ENCODE peak calls at places on chromosomes 2 and 18, in seven cellular contexts. J is IMR-90, C is HepG2, P is tibial artery, R is HCT116, B is breast epithelium, N is testis. K is an unnamed sample.

GRCh38 chr2:219562049-219563020 is 9.0 kb downstream of the OBSL1 start:
- DNase-seq in J (no peak), C (peak; percentile 64), P (no peak), R (no peak), B (no peak), N (no peak), K (no peak)

GRCh38 chr2:40369619-40370397 is 82.1 kb downstream of the SLC8A1 start:
- DNase-seq in J (peak; percentile 85), C (no peak), P (no peak), R (no peak), B (no peak), N (no peak), K (no peak)

GRCh38 chr18:7338846-7339245 is 108.0 kb downstream of the LRRC30 start:
- DNase-seq in J (no peak), C (no peak), P (no peak), R (no peak), B (no peak), N (no peak), K (no peak)

GRCh38 chr2:197191177-197191947 is 119.2 kb downstream of the ANKRD44 start:
- DNase-seq in J (peak; percentile 28), C (peak; percentile 40), P (no peak), R (peak; percentile 31), B (no peak), N (no peak), K (no peak)

GRCh38 chr2:120209427-120210233 is 13.6 kb downstream of the TMEM185B start:
- DNase-seq in J (no peak), C (no peak), P (no peak), R (no peak), B (no peak), N (no peak), K (no peak)

GRCh38 chr2:88692187-88692586 is 714 bp downstream of the RPIA start:
- DNase-seq in J (peak; percentile 7), C (peak; percentile 32), P (peak; percentile 39), R (no peak), B (no peak), N (peak; percentile 20), K (no peak)

GRCh38 chr2:145710303-145710702 is 1190.4 kb upstream of the ZEB2 start:
- DNase-seq in J (no peak), C (no peak), P (no peak), R (no peak), B (no peak), N (no peak), K (no peak)

GRCh38 chr2:202215179-202215578 is 23.2 kb downstream of the SUMO1 start:
- DNase-seq in J (peak; percentile 84), C (no peak), P (no peak), R (no peak), B (no peak), N (no peak), K (no peak)

GRCh38 chr2:85794491-85795121 is 40.8 kb downstream of the ATOH8 start:
- DNase-seq in J (no peak), C (no peak), P (peak; percentile 24), R (no peak), B (no peak), N (no peak), K (no peak)

GRCh38 chr2:72925328-72925943 is 8.1 kb downstream of the EMX1 start:
- DNase-seq in J (no peak), C (no peak), P (no peak), R (no peak), B (no peak), N (no peak), K (peak; percentile 0)

GRCh38 chr2:86038291-86039081 is 67.2 kb downstream of the POLR1A start:
- DNase-seq in J (no peak), C (no peak), P (no peak), R (no peak), B (no peak), N (no peak), K (peak; percentile 57)

GRCh38 chr2:36785179-36785795 is 88.8 kb downstream of the VIT start:
- DNase-seq in J (peak; percentile 57), C (peak; percentile 65), P (peak; percentile 45), R (peak; percentile 62), B (peak; percentile 63), N (peak; percentile 74), K (no peak)

GRCh38 chr18:58046087-58046793 is 2.2 kb downstream of the NEDD4L start:
- DNase-seq in J (no peak), C (peak; percentile 57), P (no peak), R (no peak), B (no peak), N (no peak), K (no peak)

GRCh38 chr2:86335865-86336321 is 1.5 kb downstream of the REEP1 start:
- DNase-seq in J (no peak), C (no peak), P (no peak), R (no peak), B (no peak), N (peak; percentile 77), K (no peak)

GRCh38 chr2:38274286-38275276 is 102.5 kb downstream of the ATL2 start:
- DNase-seq in J (peak; percentile 87), C (peak; percentile 76), P (no peak), R (peak; percentile 79), B (no peak), N (peak; percentile 54), K (no peak)

GRCh38 chr18:50695431-50696176 is 124.2 kb downstream of the MRO start:
- DNase-seq in J (no peak), C (no peak), P (no peak), R (no peak), B (no peak), N (no peak), K (no peak)

GRCh38 chr2:239775623-239776440 is 249.3 kb downstream of the NDUFA10 start:
- DNase-seq in J (no peak), C (no peak), P (no peak), R (no peak), B (no peak), N (no peak), K (no peak)

GRCh38 chr2:159065313-159065712 is 96.9 kb downstream of the TANC1 start:
- DNase-seq in J (no peak), C (no peak), P (no peak), R (no peak), B (no peak), N (no peak), K (no peak)

GRCh38 chr2:137123241-137123640 is 357.9 kb downstream of the THSD7B start:
- DNase-seq in J (no peak), C (no peak), P (no peak), R (no peak), B (no peak), N (no peak), K (no peak)

GRCh38 chr2:108893277-108893676 is 95.7 kb downstream of the EDAR start:
- DNase-seq in J (no peak), C (no peak), P (no peak), R (no peak), B (no peak), N (no peak), K (no peak)

GRCh38 chr2:85694052-85695025 is at the start of gene GNLY:
- DNase-seq in J (no peak), C (no peak), P (no peak), R (no peak), B (no peak), N (no peak), K (no peak)

GRCh38 chr2:3422161-3422767 is 42.8 kb downstream of the TRAPPC12 start:
- DNase-seq in J (no peak), C (no peak), P (no peak), R (no peak), B (no peak), N (no peak), K (no peak)

GRCh38 chr2:3423492-3424170 is 44.1 kb downstream of the TRAPPC12 start:
- DNase-seq in J (peak; percentile 27), C (peak; percentile 83), P (peak; percentile 58), R (peak; percentile 27), B (peak; percentile 69), N (peak; percentile 86), K (peak; percentile 12)

GRCh38 chr2:3421541-3421940 is 42.0 kb downstream of the TRAPPC12 start:
- DNase-seq in J (no peak), C (no peak), P (no peak), R (no peak), B (no peak), N (no peak), K (no peak)

GRCh38 chr2:3426615-3427014 is 47.1 kb downstream of the TRAPPC12 start:
- DNase-seq in J (no peak), C (no peak), P (no peak), R (no peak), B (no peak), N (no peak), K (no peak)

GRCh38 chr2:3424171-3424795 is 44.8 kb downstream of the TRAPPC12 start:
- DNase-seq in J (no peak), C (no peak), P (no peak), R (no peak), B (no peak), N (no peak), K (no peak)
- TF ChIP-seq CTCF in J (no peak), C (no peak), P (no peak), R (no peak), B (no peak), N (peak; percentile 16), K (no peak)

GRCh38 chr18:53798516-53798915 is 426.0 kb downstream of the MBD2 start:
- DNase-seq in J (no peak), C (no peak), P (no peak), R (no peak), B (no peak), N (no peak), K (no peak)

GRCh38 chr18:53795610-53796009 is 428.9 kb downstream of the MBD2 start:
- DNase-seq in J (no peak), C (no peak), P (no peak), R (no peak), B (no peak), N (no peak), K (no peak)

GRCh38 chr18:53797998-53798397 is 426.5 kb downstream of the MBD2 start:
- DNase-seq in J (no peak), C (no peak), P (no peak), R (no peak), B (no peak), N (no peak), K (no peak)

GRCh38 chr18:53795061-53795460 is 429.4 kb downstream of the MBD2 start:
- DNase-seq in J (no peak), C (no peak), P (no peak), R (no peak), B (no peak), N (no peak), K (no peak)

GRCh38 chr18:53796042-53796729 is 428.3 kb downstream of the MBD2 start:
- DNase-seq in J (peak; percentile 1), C (peak; percentile 1), P (peak; percentile 39), R (no peak), B (no peak), N (no peak), K (no peak)
- H3K27ac ChIP-seq in J (no peak overlapping the region), C (no peak overlapping the region), P (no peak overlapping the region), R (no peak overlapping the region), B (no peak overlapping the region), N (no peak overlapping the region), K (no peak overlapping the region)

DNA sequence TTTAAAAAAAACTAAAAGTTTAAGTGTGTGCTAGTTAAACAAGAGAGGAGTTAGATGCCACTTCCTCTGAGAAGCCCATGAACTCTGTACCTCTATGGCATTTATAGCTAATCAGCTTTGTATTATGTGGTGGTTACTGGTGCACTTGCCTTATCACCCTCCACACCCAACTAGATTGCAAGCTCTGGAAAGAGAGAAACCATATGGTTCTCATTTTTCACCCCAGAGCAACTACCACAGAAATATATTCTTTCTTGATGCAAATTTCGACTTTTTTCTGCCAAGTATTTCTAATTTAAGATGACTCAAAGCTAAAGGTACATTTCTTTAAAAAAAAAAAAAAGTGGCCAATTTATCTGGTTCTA is 24.2 kb downstream of the RAPH1 start:
- DNase-seq in J (no peak), C (no peak), P (no peak), R (no peak), B (no peak), N (no peak), K (no peak)
- TF ChIP-seq CTCF in J (no peak), C (no peak), P (no peak), R (no peak), B (no peak), N (no peak), K (no peak)

GRCh38 chr2:27729614-27730013 is 41.9 kb upstream of the MRPL33 start:
- DNase-seq in J (no peak), C (no peak), P (no peak), R (no peak), B (no peak), N (no peak), K (no peak)
- H3K27ac ChIP-seq in J (no peak overlapping the region), C (no peak overlapping the region), P (no peak overlapping the region), R (no peak overlapping the region), B (no peak overlapping the region), N (no peak overlapping the region), K (peak overlapping the region; percentile 61)